ENCODE peak calls at places on chromosomes 5 and 9, in six cellular contexts. One of them, this sample, is unnamed.

GRCh38 chr5:168001311-168001710 is 290.1 kb upstream of the WWC1 start:
- DNase-seq in activated T-cell treated with anti-CD3 and anti-CD28 coated beads, Interleukin-2, amount 50 U/mL, for 24 hours: no peak
- DNase-seq in RWPE2: no peak
- DNase-seq in NAMALWA: no peak
- DNase-seq in T-helper 2 cell: no peak
- DNase-seq in LHCN-M2: no peak
- DNase-seq in this sample: no peak

GRCh38 chr9:115004535-115004934 is 74.1 kb upstream of the TNFSF8 start:
- DNase-seq in RWPE2: no peak
- DNase-seq in T-helper 2 cell: no peak
- DNase-seq in LHCN-M2: no peak
- DNase-seq in activated T-cell treated with anti-CD3 and anti-CD28 coated beads, Interleukin-2, amount 50 U/mL, for 24 hours: no peak
- DNase-seq in NAMALWA: no peak
- DNase-seq in this sample: no peak

GRCh38 chr9:133529457-133529856 is 4.7 kb upstream of the MYMK start:
- DNase-seq in RWPE2: no peak
- DNase-seq in LHCN-M2: no peak
- DNase-seq in activated T-cell treated with anti-CD3 and anti-CD28 coated beads, Interleukin-2, amount 50 U/mL, for 24 hours: no peak
- DNase-seq in NAMALWA: no peak
- DNase-seq in T-helper 2 cell: no peak
- DNase-seq in this sample: peak

GRCh38 chr5:68932830-68933434 is 160.9 kb upstream of the SLC30A5 start:
- DNase-seq in NAMALWA: peak
- DNase-seq in RWPE2: no peak
- DNase-seq in LHCN-M2: peak
- DNase-seq in T-helper 2 cell: peak
- DNase-seq in activated T-cell treated with anti-CD3 and anti-CD28 coated beads, Interleukin-2, amount 50 U/mL, for 24 hours: no peak
- DNase-seq in this sample: no peak

GRCh38 chr5:33299621-33300208 is 141.1 kb upstream of the TARS1 start:
- DNase-seq in RWPE2: no peak
- DNase-seq in LHCN-M2: peak
- DNase-seq in T-helper 2 cell: no peak
- DNase-seq in NAMALWA: peak
- DNase-seq in activated T-cell treated with anti-CD3 and anti-CD28 coated beads, Interleukin-2, amount 50 U/mL, for 24 hours: no peak
- DNase-seq in this sample: peak

GRCh38 chr5:167763772-167764171 is 527.7 kb upstream of the WWC1 start:
- DNase-seq in NAMALWA: no peak
- DNase-seq in T-helper 2 cell: no peak
- DNase-seq in RWPE2: no peak
- DNase-seq in LHCN-M2: no peak
- DNase-seq in activated T-cell treated with anti-CD3 and anti-CD28 coated beads, Interleukin-2, amount 50 U/mL, for 24 hours: no peak
- DNase-seq in this sample: no peak

GRCh38 chr9:4537581-4537980 is 47.3 kb downstream of the SLC1A1 start:
- DNase-seq in T-helper 2 cell: no peak
- DNase-seq in activated T-cell treated with anti-CD3 and anti-CD28 coated beads, Interleukin-2, amount 50 U/mL, for 24 hours: no peak
- DNase-seq in LHCN-M2: no peak
- DNase-seq in NAMALWA: no peak
- DNase-seq in RWPE2: no peak
- DNase-seq in this sample: no peak

GRCh38 chr5:125914471-125914870 is 508.7 kb upstream of the GRAMD2B start:
- DNase-seq in activated T-cell treated with anti-CD3 and anti-CD28 coated beads, Interleukin-2, amount 50 U/mL, for 24 hours: no peak
- DNase-seq in NAMALWA: no peak
- DNase-seq in T-helper 2 cell: no peak
- DNase-seq in LHCN-M2: peak
- DNase-seq in RWPE2: no peak
- DNase-seq in this sample: no peak

GRCh38 chr5:110478899-110479298 is 247.6 kb downstream of the TMEM232 start:
- DNase-seq in activated T-cell treated with anti-CD3 and anti-CD28 coated beads, Interleukin-2, amount 50 U/mL, for 24 hours: no peak
- DNase-seq in RWPE2: no peak
- DNase-seq in T-helper 2 cell: no peak
- DNase-seq in LHCN-M2: peak
- DNase-seq in NAMALWA: no peak
- DNase-seq in this sample: peak

GRCh38 chr9:134891016-134891589 is 10.5 kb downstream of the FCN2 start:
- DNase-seq in NAMALWA: no peak
- DNase-seq in activated T-cell treated with anti-CD3 and anti-CD28 coated beads, Interleukin-2, amount 50 U/mL, for 24 hours: no peak
- DNase-seq in T-helper 2 cell: no peak
- DNase-seq in RWPE2: no peak
- DNase-seq in LHCN-M2: no peak
- DNase-seq in this sample: no peak

GRCh38 chr9:69548676-69549075 is 123.5 kb downstream of the APBA1 start:
- DNase-seq in activated T-cell treated with anti-CD3 and anti-CD28 coated beads, Interleukin-2, amount 50 U/mL, for 24 hours: no peak
- DNase-seq in NAMALWA: no peak
- DNase-seq in T-helper 2 cell: no peak
- DNase-seq in RWPE2: no peak
- DNase-seq in LHCN-M2: no peak
- DNase-seq in this sample: peak

GRCh38 chr5:89016741-89017312 is 133.8 kb upstream of the MEF2C start:
- DNase-seq in NAMALWA: no peak
- DNase-seq in LHCN-M2: no peak
- DNase-seq in T-helper 2 cell: no peak
- DNase-seq in RWPE2: no peak
- DNase-seq in activated T-cell treated with anti-CD3 and anti-CD28 coated beads, Interleukin-2, amount 50 U/mL, for 24 hours: no peak
- DNase-seq in this sample: no peak

GRCh38 chr9:128555180-128555721 is 2.9 kb downstream of the SPTAN1 start:
- DNase-seq in T-helper 2 cell: no peak
- DNase-seq in activated T-cell treated with anti-CD3 and anti-CD28 coated beads, Interleukin-2, amount 50 U/mL, for 24 hours: no peak
- DNase-seq in NAMALWA: no peak
- DNase-seq in RWPE2: no peak
- DNase-seq in LHCN-M2: peak
- DNase-seq in this sample: peak

GRCh38 chr9:137478613-137479314 is 19.6 kb upstream of the NSMF start:
- DNase-seq in NAMALWA: no peak
- DNase-seq in activated T-cell treated with anti-CD3 and anti-CD28 coated beads, Interleukin-2, amount 50 U/mL, for 24 hours: no peak
- DNase-seq in RWPE2: peak
- DNase-seq in T-helper 2 cell: no peak
- DNase-seq in LHCN-M2: peak
- DNase-seq in this sample: peak

GRCh38 chr5:36156619-36157018 is 4.7 kb downstream of the SKP2 start:
- DNase-seq in NAMALWA: no peak
- DNase-seq in LHCN-M2: peak
- DNase-seq in activated T-cell treated with anti-CD3 and anti-CD28 coated beads, Interleukin-2, amount 50 U/mL, for 24 hours: no peak
- DNase-seq in RWPE2: no peak
- DNase-seq in T-helper 2 cell: no peak
- DNase-seq in this sample: peak

GRCh38 chr5:177427211-177427822 is 841 bp downstream of the GRK6 start:
- DNase-seq in LHCN-M2: no peak
- DNase-seq in NAMALWA: no peak
- DNase-seq in activated T-cell treated with anti-CD3 and anti-CD28 coated beads, Interleukin-2, amount 50 U/mL, for 24 hours: no peak
- DNase-seq in RWPE2: no peak
- DNase-seq in T-helper 2 cell: peak
- DNase-seq in this sample: no peak

GRCh38 chr5:93163010-93163663 is 417.9 kb downstream of the NR2F1-AS1 start:
- DNase-seq in RWPE2: no peak
- DNase-seq in T-helper 2 cell: no peak
- DNase-seq in activated T-cell treated with anti-CD3 and anti-CD28 coated beads, Interleukin-2, amount 50 U/mL, for 24 hours: no peak
- DNase-seq in NAMALWA: no peak
- DNase-seq in LHCN-M2: peak
- DNase-seq in this sample: peak

This sample was measured in myocyte.